ENCODE peak calls at places on chromosomes 5 and 9, in four cellular contexts. E is tibial artery, B is AG20443, J is A549. F is an unnamed sample.

GRCh38 chr9:130267930-130268329 is 2.4 kb downstream of the HMCN2 start:
- DNase-seq in E (peak; percentile 68), B (peak; percentile 45), J (no peak), F (no peak)

GRCh38 chr9:95316794-95317118 is 753 bp downstream of the FANCC start:
- DNase-seq in E (peak; percentile 70), B (peak; percentile 82), J (peak; percentile 90), F (peak; percentile 82)

GRCh38 chr9:20066120-20066519 is 277.3 kb upstream of the SLC24A2 start:
- DNase-seq in E (no peak), B (no peak), J (no peak), F (no peak)

GRCh38 chr9:6153425-6153824 is 62.2 kb upstream of the IL33 start:
- DNase-seq in E (no peak), B (no peak), J (peak; percentile 72), F (no peak)

GRCh38 chr5:622359-622758 is 10.2 kb downstream of the CEP72 start:
- DNase-seq in E (peak; percentile 47), B (no peak), J (no peak), F (no peak)

GRCh38 chr5:61330341-61330878 is 1.6 kb upstream of the ZSWIM6 start:
- DNase-seq in E (no peak), B (peak; percentile 47), J (peak; percentile 69), F (peak; percentile 51)

GRCh38 chr5:133287500-133287899 is 235.7 kb downstream of the HSPA4 start:
- DNase-seq in E (no peak), B (peak; percentile 65), J (peak; percentile 53), F (peak; percentile 18)

GRCh38 chr5:124698774-124699173 is 47.7 kb downstream of the ZNF608 start:
- DNase-seq in E (no peak), B (peak; percentile 45), J (no peak), F (no peak)

GRCh38 chr9:96417610-96418073 is 528 bp downstream of the ZNF367 start:
- DNase-seq in E (no peak), B (no peak), J (no peak), F (no peak)

GRCh38 chr9:95499847-95500246 is 16.9 kb downstream of the PTCH1 start:
- DNase-seq in E (no peak), B (no peak), J (no peak), F (no peak)

GRCh38 chr9:85743290-85744128 is 1.8 kb upstream of the AGTPBP1 start:
- DNase-seq in E (no peak), B (peak; percentile 41), J (peak; percentile 71), F (peak; percentile 84)

GRCh38 chr9:11821541-11821940 is 871.6 kb upstream of the TYRP1 start:
- DNase-seq in E (no peak), B (no peak), J (no peak), F (no peak)